ENCODE peak calls at places on chromosomes 13 and 19, in five cellular contexts. E, U, V, R and B are unnamed samples.

GRCh38 chr13:69619651-69620050 is 488.0 kb upstream of the ATXN8OS start:
- DNase-seq in E (no peak), U (no peak), V (no peak), R (no peak), B (no peak)

GRCh38 chr13:93289047-93289446 is 62.4 kb downstream of the GPC6 start:
- DNase-seq in E (no peak), U (no peak), V (no peak), R (no peak), B (no peak)

GRCh38 chr13:19782049-19782726 is 557 bp downstream of the PSPC1 start:
- DNase-seq in E (peak), U (peak), V (peak), R (no peak), B (peak)

GRCh38 chr13:43783820-43784219 is 3.0 kb downstream of the ENOX1 start:
- DNase-seq in E (no peak), U (no peak), V (peak), R (no peak), B (peak)

GRCh38 chr13:86974995-86975328 is 696.2 kb upstream of the SLITRK5 start:
- DNase-seq in E (no peak), U (no peak), V (no peak), R (no peak), B (no peak)

GRCh38 chr19:58582985-58583384 is 9.8 kb upstream of the MZF1 start:
- DNase-seq in E (no peak), U (no peak), V (no peak), R (no peak), B (no peak)

GRCh38 chr19:49342291-49342721 is 7.1 kb downstream of the CD37 start:
- DNase-seq in E (no peak), U (no peak), V (no peak), R (no peak), B (no peak)

GRCh38 chr19:3450796-3451411 is 29.4 kb downstream of the SMIM24 start:
- DNase-seq in E (no peak), U (no peak), V (peak), R (no peak), B (peak)

GRCh38 chr13:23743269-23743668 is 145.9 kb downstream of the MIPEP start:
- DNase-seq in E (no peak), U (peak), V (no peak), R (no peak), B (peak)

GRCh38 chr19:41869374-41869955 is 7.6 kb upstream of the CD79A start:
- DNase-seq in E (no peak), U (peak), V (no peak), R (no peak), B (no peak)

GRCh38 chr13:49240017-49240416 is 7.7 kb upstream of the CDADC1 start:
- DNase-seq in E (no peak), U (peak), V (peak), R (peak), B (peak)

GRCh38 chr19:58568731-58569130 is 4.4 kb downstream of the MZF1 start:
- DNase-seq in E (no peak), U (peak), V (no peak), R (no peak), B (no peak)

GRCh38 chr19:29006057-29006735 is 206.8 kb downstream of the UQCRFS1 start:
- DNase-seq in E (no peak), U (no peak), V (no peak), R (no peak), B (no peak)

GRCh38 chr13:109730832-109731335 is 55.5 kb downstream of the IRS2 start:
- DNase-seq in E (no peak), U (peak), V (no peak), R (no peak), B (no peak)

GRCh38 chr13:30805603-30806011 is 70.3 kb downstream of the ALOX5AP start:
- DNase-seq in E (no peak), U (no peak), V (no peak), R (peak), B (no peak)

GRCh38 chr19:46660008-46660517 is 919 bp downstream of the DACT3 start:
- DNase-seq in E (peak), U (no peak), V (peak), R (no peak), B (no peak)

GRCh38 chr19:17836530-17836929 is 11.3 kb downstream of the JAK3 start:
- DNase-seq in E (no peak), U (no peak), V (no peak), R (no peak), B (no peak)

GRCh38 chr19:17840019-17840418 is 7.8 kb downstream of the JAK3 start:
- DNase-seq in E (no peak), U (no peak), V (no peak), R (no peak), B (no peak)

GRCh38 chr19:17835182-17836006 is 12.4 kb downstream of the JAK3 start:
- DNase-seq in E (no peak), U (no peak), V (no peak), R (no peak), B (no peak)

GRCh38 chr19:17834350-17835181 is 13.2 kb downstream of the JAK3 start:
- DNase-seq in E (peak), U (no peak), V (no peak), R (no peak), B (no peak)

GRCh38 chr19:17837972-17838371 is 9.8 kb downstream of the JAK3 start:
- DNase-seq in E (no peak), U (no peak), V (no peak), R (no peak), B (no peak)
- H3K4me3 ChIP-seq in E (no peak), U (no peak), V (no peak), R (no peak), B (no peak)

GRCh38 chr13:33541962-33542308 is 256.4 kb upstream of the STARD13 start:
- DNase-seq in E (no peak), U (no peak), V (no peak), R (no peak), B (no peak)

GRCh38 chr13:33542309-33543088 is 256.9 kb upstream of the STARD13 start:
- DNase-seq in E (peak), U (peak), V (peak), R (peak), B (peak)

GRCh38 chr13:33537691-33538090 is 252.1 kb upstream of the STARD13 start:
- DNase-seq in E (no peak), U (no peak), V (no peak), R (no peak), B (no peak)

GRCh38 chr13:33531484-33531883 is 245.9 kb upstream of the STARD13 start:
- DNase-seq in E (no peak), U (no peak), V (no peak), R (no peak), B (no peak)

GRCh38 chr13:33536639-33537425 is 251.3 kb upstream of the STARD13 start:
- DNase-seq in E (no peak), U (no peak), V (no peak), R (no peak), B (peak)
- TF ChIP-seq CTCF in E (no peak), U (no peak), V (no peak), R (no peak), B (no peak)

GRCh38 chr13:96093296-96094006 is 3.5 kb downstream of the HS6ST3 start:
- DNase-seq in E (no peak), U (no peak), V (no peak), R (no peak), B (peak)

GRCh38 chr13:96090240-96091101 is 564 bp downstream of the HS6ST3 start:
- DNase-seq in E (peak), U (no peak), V (peak), R (no peak), B (no peak)

GRCh38 chr13:96091932-96092253 is 2.0 kb downstream of the HS6ST3 start:
- DNase-seq in E (no peak), U (no peak), V (no peak), R (no peak), B (no peak)

GRCh38 chr13:96089749-96090239 is at the start of gene HS6ST3:
- DNase-seq in E (no peak), U (no peak), V (no peak), R (peak), B (peak)

DNA sequence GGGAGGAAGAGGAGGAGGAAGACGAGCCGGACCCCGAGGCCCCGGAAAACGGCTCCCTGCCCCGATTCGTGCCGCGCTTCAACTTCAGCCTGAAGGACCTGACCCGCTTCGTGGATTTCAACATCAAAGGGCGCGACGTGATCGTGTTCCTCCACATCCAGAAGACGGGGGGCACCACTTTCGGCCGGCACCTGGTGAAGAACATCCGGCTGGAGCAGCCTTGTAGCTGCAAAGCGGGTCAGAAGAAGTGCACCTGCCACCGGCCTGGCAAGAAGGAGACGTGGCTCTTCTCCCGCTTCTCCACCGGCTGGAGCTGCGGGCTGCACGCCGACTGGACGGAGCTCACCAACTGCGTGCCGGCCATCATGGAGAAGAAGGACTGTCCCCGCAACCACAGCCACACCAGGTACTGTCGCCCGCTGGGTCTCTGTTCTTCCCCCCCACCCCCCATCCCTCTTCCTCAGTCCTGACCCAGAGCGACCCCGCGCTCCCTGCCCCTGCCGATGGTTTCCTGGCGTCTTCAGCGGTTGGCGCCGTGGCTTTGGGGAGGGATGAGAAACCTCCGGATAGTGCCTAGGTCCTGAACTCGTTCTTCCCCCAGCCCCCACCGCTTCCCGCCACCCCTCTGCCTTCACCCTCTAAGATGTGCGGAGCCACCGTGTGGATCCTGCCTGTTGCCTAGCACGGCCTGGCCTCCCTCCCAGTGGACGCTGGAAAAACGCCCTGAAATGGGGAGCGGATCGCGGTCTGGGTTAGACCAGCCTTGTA is 1.4 kb downstream of the HS6ST3 start:
- DNase-seq in E (peak), U (no peak), V (peak), R (no peak), B (no peak)
- TF ChIP-seq EZH2 in E (peak), U (no peak), V (peak), R (no peak), B (peak)

DNA sequence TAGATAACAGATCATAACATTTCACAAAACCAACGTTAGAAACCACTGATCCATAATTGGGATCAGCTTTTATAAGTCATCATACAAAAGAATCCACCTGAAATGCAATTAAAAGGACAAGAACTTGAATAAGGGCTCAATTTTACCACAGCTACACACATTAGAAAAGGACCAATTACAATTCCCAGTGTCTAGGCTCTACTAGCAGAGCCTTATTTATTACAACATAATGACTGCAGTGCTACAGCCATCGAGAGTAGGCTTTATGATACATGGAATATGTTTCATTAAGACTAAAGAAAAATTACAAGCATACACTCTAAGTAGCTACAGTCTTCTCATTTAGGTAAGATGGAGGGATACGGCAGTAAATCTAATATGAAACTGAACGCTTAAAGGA is 2.9 kb downstream of the RBM26 start:
- DNase-seq in E (no peak), U (no peak), V (no peak), R (no peak), B (no peak)
- H3K4me3 ChIP-seq in E (no peak), U (peak), V (peak), R (no peak), B (peak)

GRCh38 chr19:15264061-15264932 is 32.0 kb upstream of the EPHX3 start:
- DNase-seq in E (peak), U (peak), V (peak), R (peak), B (peak)
- TF ChIP-seq CTCF in E (peak), U (peak), V (peak), R (peak), B (peak)

GRCh38 chr19:18789883-18790565 is 1.1 kb downstream of the COMP start:
- DNase-seq in E (peak), U (no peak), V (peak), R (no peak), B (no peak)

GRCh38 chr19:18791315-18791678 is 192 bp upstream of the COMP start:
- DNase-seq in E (no peak), U (no peak), V (no peak), R (no peak), B (no peak)

GRCh38 chr19:18788782-18789421 is 2.2 kb downstream of the COMP start:
- DNase-seq in E (no peak), U (no peak), V (no peak), R (no peak), B (no peak)

GRCh38 chr19:18789422-18789832 is 1.7 kb downstream of the COMP start:
- DNase-seq in E (no peak), U (no peak), V (no peak), R (no peak), B (no peak)

DNA sequence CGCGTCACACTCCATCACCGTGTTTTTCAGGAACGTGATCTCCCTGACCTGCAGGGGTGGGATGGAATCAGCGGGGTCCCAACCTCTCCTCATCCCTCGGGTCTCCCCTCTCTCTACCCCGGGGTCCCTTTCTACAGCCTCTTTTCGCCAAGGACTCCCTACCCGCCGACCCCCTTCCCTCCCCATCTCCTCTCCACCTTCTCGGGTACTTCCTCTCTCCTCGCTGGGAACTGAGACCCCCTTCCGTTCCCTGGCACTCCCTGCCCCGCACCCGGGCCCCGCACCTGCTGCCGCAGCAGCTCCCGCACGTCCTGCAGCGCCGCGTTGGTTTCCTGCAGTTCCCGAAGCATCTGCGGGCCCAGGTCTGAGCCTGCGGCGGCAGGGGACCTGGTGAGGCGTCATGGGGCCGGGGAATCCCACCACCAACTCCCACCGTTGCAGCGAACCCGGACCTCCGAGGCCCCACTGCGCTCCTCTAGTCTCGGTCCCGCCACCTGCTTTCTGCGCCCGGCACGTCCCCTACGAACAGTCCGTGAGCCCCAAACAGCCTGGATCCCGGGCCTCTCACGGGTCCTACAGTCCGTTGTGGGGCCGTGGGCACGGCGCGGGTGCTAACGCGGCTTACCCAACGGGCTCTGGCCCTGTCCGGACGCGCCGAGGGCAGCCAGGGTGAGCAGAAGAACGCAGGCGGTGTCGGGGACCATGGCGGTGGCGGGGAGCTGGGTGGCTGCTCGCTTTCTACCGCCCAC is at the start of gene COMP:
- DNase-seq in E (peak), U (no peak), V (no peak), R (no peak), B (no peak)
- TF ChIP-seq EZH2 in E (peak), U (no peak), V (peak), R (no peak), B (peak)

GRCh38 chr13:85371254-85371653 is 428.0 kb downstream of the SLITRK6 start:
- DNase-seq in E (no peak), U (no peak), V (no peak), R (no peak), B (no peak)

GRCh38 chr13:85366759-85367417 is 432.3 kb downstream of the SLITRK6 start:
- DNase-seq in E (no peak), U (no peak), V (no peak), R (no peak), B (peak)

GRCh38 chr13:85368686-85369085 is 430.5 kb downstream of the SLITRK6 start:
- DNase-seq in E (no peak), U (no peak), V (no peak), R (no peak), B (no peak)

GRCh38 chr13:85363504-85363903 is 435.7 kb downstream of the SLITRK6 start:
- DNase-seq in E (no peak), U (no peak), V (no peak), R (no peak), B (no peak)

GRCh38 chr13:85367887-85368286 is 431.3 kb downstream of the SLITRK6 start:
- DNase-seq in E (no peak), U (no peak), V (no peak), R (no peak), B (no peak)
- H3K4me3 ChIP-seq in E (no peak), U (no peak), V (no peak), R (no peak), B (no peak)

DNA sequence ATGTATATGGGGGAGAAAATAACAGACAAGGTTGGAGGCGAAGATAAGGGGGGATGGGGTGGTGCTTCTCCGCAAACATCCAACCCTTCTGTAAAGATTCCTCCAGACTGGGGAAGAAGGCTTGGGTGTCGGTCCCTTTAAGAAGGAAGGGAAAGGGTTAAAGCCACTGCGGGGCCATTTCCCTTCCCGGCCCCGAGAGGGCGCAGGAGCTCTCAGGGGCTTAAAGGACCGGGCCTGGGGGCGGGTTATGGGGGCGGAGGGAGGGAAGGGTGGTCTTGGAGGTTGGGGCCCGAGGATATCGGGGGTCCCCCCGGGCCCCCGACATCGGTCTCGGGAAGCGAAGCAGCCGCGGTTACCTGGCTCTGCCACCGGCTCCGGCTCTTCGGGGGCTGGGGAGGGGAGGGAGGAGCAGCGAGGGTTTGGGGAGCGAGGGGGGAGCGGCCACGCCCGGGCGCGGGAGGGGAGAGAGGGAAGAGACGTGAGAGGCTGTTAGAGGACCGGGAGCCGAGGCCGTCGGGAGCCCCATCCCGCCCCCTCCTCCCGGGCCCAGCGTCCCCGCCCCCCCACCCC is 2.8 kb downstream of the TNNT1 start:
- DNase-seq in E (peak), U (peak), V (no peak), R (peak), B (peak)
- TF ChIP-seq CTCF in E (peak), U (peak), V (peak), R (peak), B (peak)

DNA sequence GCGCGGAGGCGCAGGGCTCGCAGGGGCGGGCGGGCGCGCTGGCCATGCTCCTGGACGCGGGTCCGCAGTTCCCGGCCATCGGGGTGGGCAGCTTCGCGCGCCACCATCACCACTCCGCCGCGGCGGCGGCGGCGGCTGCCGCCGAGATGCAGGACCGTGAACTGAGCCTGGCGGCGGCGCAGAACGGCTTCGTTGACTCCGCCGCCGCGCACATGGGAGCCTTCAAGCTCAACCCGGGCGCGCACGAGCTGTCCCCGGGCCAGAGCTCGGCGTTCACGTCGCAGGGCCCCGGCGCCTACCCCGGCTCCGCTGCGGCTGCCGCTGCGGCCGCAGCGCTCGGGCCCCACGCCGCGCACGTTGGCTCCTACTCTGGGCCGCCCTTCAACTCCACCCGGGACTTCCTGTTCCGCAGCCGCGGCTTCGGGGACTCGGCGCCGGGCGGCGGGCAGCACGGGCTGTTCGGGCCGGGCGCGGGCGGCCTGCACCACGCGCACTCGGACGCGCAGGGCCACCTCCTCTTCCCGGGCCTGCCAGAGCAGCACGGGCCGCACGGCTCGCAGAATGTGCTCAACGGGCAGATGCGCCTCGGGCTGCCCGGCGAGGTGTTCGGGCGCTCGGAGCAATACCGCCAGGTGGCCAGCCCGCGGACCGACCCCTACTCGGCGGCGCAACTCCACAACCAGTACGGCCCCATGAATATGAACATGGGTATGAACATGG is 597 bp downstream of the ZIC2 start:
- DNase-seq in E (no peak), U (no peak), V (peak), R (no peak), B (no peak)
- TF ChIP-seq EZH2 in E (no peak), U (no peak), V (peak), R (no peak), B (peak)